ENCODE peak calls at places on chromosomes 11 and 22, in eight cellular contexts. B is kidney epithelial cell; Y is OCI-LY7; E is A673; V is AG04450; I is foreskin fibroblast; X is CD8-positive, alpha-beta T cell; S is lower lobe of right lung. R is an unnamed sample.

GRCh38 chr11:133950874-133951483 is 5.8 kb downstream of the IGSF9B start:
- DNase-seq in B (no peak), Y (no peak), E (peak), V (no peak), I (no peak), X (no peak), S (no peak), R (no peak)

GRCh38 chr22:39207141-39208012 is 37.4 kb downstream of the PDGFB start:
- DNase-seq in B (no peak), Y (no peak), E (no peak), V (no peak), I (no peak), X (no peak), S (peak), R (no peak)

GRCh38 chr22:30371981-30372380 is 15.2 kb downstream of the CCDC157 start:
- DNase-seq in B (no peak), Y (no peak), E (no peak), V (no peak), I (no peak), X (no peak), S (no peak), R (no peak)

GRCh38 chr22:49268924-49269323 is 558.7 kb downstream of the BRD1 start:
- DNase-seq in B (no peak), Y (no peak), E (no peak), V (no peak), I (no peak), X (no peak), S (no peak), R (no peak)

GRCh38 chr11:103055174-103055890 is 36.6 kb downstream of the DCUN1D5 start:
- DNase-seq in B (peak), Y (peak), E (peak), V (peak), I (peak), X (no peak), S (no peak), R (peak)

GRCh38 chr11:116840224-116840745 is 2.9 kb upstream of the APOA1 start:
- DNase-seq in B (no peak), Y (peak), E (no peak), V (no peak), I (peak), X (no peak), S (no peak), R (no peak)

GRCh38 chr11:83033972-83034672 is 37.6 kb downstream of the RAB30 start:
- DNase-seq in B (no peak), Y (no peak), E (peak), V (no peak), I (peak), X (no peak), S (no peak), R (no peak)

GRCh38 chr11:57763568-57763967 is 2.0 kb downstream of the CTNND1 start:
- DNase-seq in B (no peak), Y (no peak), E (peak), V (no peak), I (no peak), X (no peak), S (no peak), R (no peak)

DNA sequence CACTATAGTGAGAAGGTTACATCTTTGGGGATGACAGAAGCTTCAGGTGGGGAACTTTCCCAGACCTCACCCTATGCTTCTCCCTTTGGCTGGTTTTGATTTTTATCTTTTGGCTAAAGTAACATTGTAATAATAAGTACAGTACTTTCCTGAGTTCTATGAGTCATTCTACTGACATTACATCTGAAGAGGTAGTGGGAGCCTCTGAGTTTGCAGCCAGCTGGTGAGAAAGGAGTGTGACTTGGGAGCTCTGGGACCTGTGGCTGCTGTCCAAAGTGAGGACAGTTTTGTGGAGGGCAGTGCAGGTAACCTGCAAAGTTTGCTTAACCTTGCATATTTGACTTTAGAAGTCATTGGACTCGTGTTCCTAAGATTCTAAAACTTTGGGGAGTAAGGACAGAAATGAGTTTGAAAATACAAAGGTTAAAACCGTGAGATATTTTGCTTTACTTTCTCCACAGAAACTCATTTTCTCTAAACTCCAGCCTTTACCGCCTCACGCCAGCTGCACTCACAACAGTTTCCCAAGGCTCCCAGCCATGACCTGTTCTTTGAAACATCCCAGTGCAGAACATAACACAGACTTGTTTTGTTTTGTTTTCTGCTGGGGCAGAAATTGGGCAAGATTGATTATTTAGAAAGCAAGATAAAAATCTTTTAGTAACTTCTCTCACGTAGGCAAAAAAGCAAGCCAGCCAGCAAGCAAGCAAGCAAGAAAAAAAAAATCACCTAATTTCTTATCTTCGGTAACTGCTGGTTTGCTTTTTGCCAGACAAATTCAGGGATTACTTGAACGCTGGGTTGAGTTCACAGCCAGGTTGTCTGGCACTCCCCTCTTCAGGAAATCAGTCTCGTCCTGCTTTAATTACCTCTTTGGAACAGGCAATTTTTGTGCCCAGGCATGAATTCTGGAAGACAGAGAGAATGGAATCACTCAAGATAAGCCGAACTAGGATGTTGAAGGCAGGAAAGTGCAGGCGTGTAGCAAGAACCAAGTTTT is 478.3 kb upstream of the ISX start:
- DNase-seq in B (no peak), Y (no peak), E (no peak), V (no peak), I (no peak), X (no peak), S (no peak), R (no peak)
- H3K4me3 ChIP-seq in B (no peak), Y (no peak), E (no peak), V (no peak), I (no peak), X (no peak), S (no peak), R (no peak)

GRCh38 chr11:66883021-66883968 is 26.4 kb downstream of the LRFN4 start:
- DNase-seq in B (peak), Y (peak), E (peak), V (no peak), I (peak), X (peak), S (peak), R (peak)
- TF ChIP-seq CTCF in B (peak), Y (peak), E (peak), V (peak), I (peak), X (peak), S (peak), R (peak)

GRCh38 chr11:65894034-65894591 is 3.6 kb downstream of the CCDC85B start:
- DNase-seq in B (no peak), Y (peak), E (no peak), V (no peak), I (no peak), X (no peak), S (peak), R (no peak)

GRCh38 chr11:65892661-65893317 is 2.3 kb downstream of the CCDC85B start:
- DNase-seq in B (no peak), Y (no peak), E (no peak), V (no peak), I (no peak), X (no peak), S (peak), R (no peak)

GRCh38 chr11:65897020-65897471 is 3.1 kb downstream of the FOSL1 start:
- DNase-seq in B (no peak), Y (no peak), E (no peak), V (no peak), I (no peak), X (no peak), S (no peak), R (no peak)

GRCh38 chr11:65896009-65896999 is 3.9 kb downstream of the FOSL1 start:
- DNase-seq in B (no peak), Y (no peak), E (no peak), V (no peak), I (no peak), X (no peak), S (peak), R (no peak)

GRCh38 chr11:65895482-65895981 is 4.7 kb downstream of the FOSL1 start:
- DNase-seq in B (no peak), Y (no peak), E (no peak), V (no peak), I (no peak), X (no peak), S (peak), R (no peak)
- H3K4me3 ChIP-seq in B (no peak), Y (no peak), E (no peak), V (no peak), I (peak), X (no peak), S (no peak), R (no peak)

GRCh38 chr22:24500251-24500820 is 5.2 kb downstream of the UPB1 start:
- DNase-seq in B (no peak), Y (no peak), E (no peak), V (no peak), I (no peak), X (no peak), S (no peak), R (no peak)
- TF ChIP-seq CTCF in B (no peak), Y (no peak), E (no peak), V (no peak), I (no peak), X (no peak), S (no peak), R (no peak)

GRCh38 chr11:11709447-11710239 is 87.8 kb upstream of the GALNT18 start:
- DNase-seq in B (no peak), Y (no peak), E (no peak), V (no peak), I (no peak), X (no peak), S (no peak), R (no peak)
- H3K4me3 ChIP-seq in B (no peak), Y (no peak), E (no peak), V (no peak), I (no peak), X (no peak), S (no peak), R (no peak)

GRCh38 chr11:120660024-120660565 is 148.5 kb downstream of the GRIK4 start:
- DNase-seq in B (no peak), Y (peak), E (peak), V (no peak), I (peak), X (no peak), S (no peak), R (no peak)
- TF ChIP-seq CTCF in B (peak), Y (peak), E (peak), V (peak), I (peak), X (no peak), S (no peak), R (peak)

GRCh38 chr11:65298131-65298535 is 16.5 kb upstream of the CDC42EP2 start:
- DNase-seq in B (no peak), Y (no peak), E (no peak), V (no peak), I (peak), X (no peak), S (peak), R (no peak)

GRCh38 chr11:65297026-65297667 is 17.5 kb upstream of the CDC42EP2 start:
- DNase-seq in B (no peak), Y (no peak), E (no peak), V (no peak), I (no peak), X (no peak), S (no peak), R (no peak)

GRCh38 chr11:65295571-65296338 is 18.9 kb upstream of the CDC42EP2 start:
- DNase-seq in B (no peak), Y (no peak), E (no peak), V (no peak), I (no peak), X (no peak), S (no peak), R (no peak)

GRCh38 chr11:65300621-65301290 is 13.9 kb upstream of the CDC42EP2 start:
- DNase-seq in B (no peak), Y (no peak), E (no peak), V (no peak), I (no peak), X (no peak), S (peak), R (no peak)

DNA sequence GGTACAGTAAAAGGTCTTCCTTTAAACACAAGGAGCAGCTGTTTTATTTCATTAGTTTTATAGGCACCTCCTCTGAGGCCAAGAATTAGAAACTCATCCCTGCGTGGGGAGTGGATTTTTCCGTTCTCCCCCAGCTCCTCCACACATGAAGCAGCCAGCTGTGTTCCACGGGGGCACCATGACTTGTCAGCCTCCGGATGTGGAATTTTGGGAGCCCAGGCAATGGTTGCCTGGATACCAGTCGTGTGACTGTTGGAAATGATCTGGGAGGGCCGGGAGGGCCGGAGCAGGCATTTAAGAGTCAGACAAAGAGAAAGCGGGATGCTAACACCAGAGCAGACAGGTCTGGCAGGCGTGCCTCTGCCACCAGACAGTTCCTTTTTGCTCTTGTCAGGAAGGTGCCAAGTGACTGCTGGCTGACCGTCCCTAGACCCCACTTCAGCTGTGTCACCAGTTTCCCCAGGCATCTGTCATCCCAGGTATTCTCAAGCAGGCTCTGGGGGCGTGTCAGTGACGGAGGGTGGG is 15.9 kb upstream of the CDC42EP2 start:
- DNase-seq in B (no peak), Y (no peak), E (no peak), V (no peak), I (peak), X (no peak), S (peak), R (no peak)
- H3K4me3 ChIP-seq in B (no peak), Y (no peak), E (no peak), V (no peak), I (no peak), X (no peak), S (no peak), R (no peak)

DNA sequence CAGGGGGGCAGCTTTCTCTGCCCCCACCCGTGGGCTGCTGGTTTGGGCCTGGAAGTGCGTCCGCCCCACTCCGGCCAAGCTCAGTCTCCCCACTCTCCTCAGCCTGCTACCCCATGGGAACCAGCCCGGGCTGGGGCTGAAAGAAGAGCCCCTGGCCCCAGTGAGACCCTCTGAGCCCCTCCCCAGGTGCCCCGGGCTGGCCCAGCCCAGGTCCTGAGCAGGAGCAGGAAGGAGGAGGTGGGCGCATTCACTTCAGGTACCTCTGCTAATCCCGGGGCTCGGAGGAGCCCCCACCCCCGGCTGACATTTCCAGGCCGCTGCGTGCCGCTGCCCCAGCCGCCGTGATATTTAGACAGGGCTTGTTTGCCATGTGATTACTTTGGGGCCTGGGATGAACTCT is 8.7 kb upstream of the TH start:
- DNase-seq in B (no peak), Y (no peak), E (no peak), V (no peak), I (no peak), X (no peak), S (no peak), R (no peak)
- TF ChIP-seq CTCF in B (no peak), Y (no peak), E (no peak), V (no peak), I (no peak), X (no peak), S (no peak), R (no peak)

GRCh38 chr11:18617688-18618340 is 16.3 kb downstream of the SPTY2D1 start:
- DNase-seq in B (no peak), Y (no peak), E (no peak), V (no peak), I (no peak), X (peak), S (no peak), R (no peak)
- H3K4me3 ChIP-seq in B (no peak), Y (no peak), E (no peak), V (peak), I (no peak), X (no peak), S (no peak), R (no peak)

DNA sequence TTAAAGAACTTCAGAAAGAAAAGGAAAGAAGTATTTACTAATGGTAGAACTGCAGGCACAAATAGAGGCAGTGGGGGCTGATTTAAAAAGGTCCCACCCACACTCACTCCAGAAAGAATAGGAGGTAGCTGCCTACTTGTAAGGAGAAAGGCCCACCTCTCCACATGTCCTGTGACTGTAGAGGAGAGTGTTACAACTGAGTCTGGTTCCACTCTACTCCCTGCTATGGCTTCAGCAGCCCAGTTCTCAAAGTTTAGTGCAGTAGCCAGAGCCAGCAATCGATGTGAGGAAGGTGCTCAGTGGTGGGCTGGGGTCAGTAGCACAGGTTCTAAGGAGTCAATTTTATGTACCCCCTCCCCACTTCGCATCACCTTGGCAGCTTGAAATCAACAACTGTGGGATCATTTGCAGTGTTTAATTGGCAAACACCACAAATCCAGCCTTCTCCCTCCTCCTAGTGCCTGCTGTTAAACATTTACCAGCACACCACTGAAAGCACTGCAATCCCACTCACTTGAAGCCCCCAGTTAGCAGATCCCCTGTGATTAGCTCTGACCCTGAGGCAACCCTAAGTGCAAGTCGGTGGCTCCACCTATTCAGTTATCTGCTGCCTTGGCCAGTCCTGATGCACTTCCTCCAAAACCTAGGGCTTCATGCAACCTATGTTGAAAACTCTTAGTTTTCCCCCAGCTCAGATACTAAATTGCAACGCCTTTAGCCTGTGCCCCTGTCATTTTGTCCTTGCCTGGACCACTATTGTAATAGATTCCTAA is 146.6 kb downstream of the BBOX1 start:
- DNase-seq in B (no peak), Y (no peak), E (no peak), V (no peak), I (no peak), X (no peak), S (no peak), R (no peak)
- TF ChIP-seq CTCF in B (no peak), Y (no peak), E (no peak), V (no peak), I (no peak), X (no peak), S (no peak), R (no peak)

R was measured in GM12864.